ENCODE peak calls at places on chromosome 2, in eight cellular contexts. L is stimulated activated CD8-positive, alpha-beta memory T cell treated with anti-CD3 and anti-CD28 coated beads, Interleukin-4, amount 100 ng/mL, for 24 hours; N is posterior cingulate gyrus; E is NCI-H748 treated with DMSO at 0.1 percent for 48 hours; S is EH; W is NCI-H2029 treated with DMSO at 0.1 percent for 48 hours; U is RWPE1; C is adipocyte. J is an unnamed sample.

GRCh38 chr2:172693529-172694185 is 42.0 kb upstream of the RAPGEF4 start:
- DNase-seq in L (no peak), N (no peak), E (no peak), S (peak; percentile 36), W (no peak), U (no peak), C (peak; percentile 1), J (no peak)

GRCh38 chr2:54942373-54942772 is 107.9 kb downstream of the RTN4 start:
- DNase-seq in L (no peak), N (no peak), E (no peak), S (no peak), W (no peak), U (no peak), C (no peak), J (no peak)

GRCh38 chr2:181395871-181396574 is 61.2 kb upstream of the ITGA4 start:
- DNase-seq in L (no peak), N (no peak), E (no peak), S (no peak), W (no peak), U (no peak), C (peak; percentile 11), J (no peak)

GRCh38 chr2:236872015-236872414 is 213.7 kb upstream of the COPS8 start:
- DNase-seq in L (no peak), N (no peak), E (no peak), S (no peak), W (no peak), U (no peak), C (no peak), J (no peak)

GRCh38 chr2:9001229-9001628 is 2.3 kb downstream of the MBOAT2 start:
- DNase-seq in L (no peak), N (no peak), E (peak; percentile 36), S (peak; percentile 53), W (peak; percentile 22), U (no peak), C (peak; percentile 43), J (no peak)

GRCh38 chr2:226699321-226699720 is 100.3 kb downstream of the IRS1 start:
- DNase-seq in L (no peak), N (no peak), E (no peak), S (peak; percentile 63), W (no peak), U (no peak), C (no peak), J (peak; percentile 88)

GRCh38 chr2:222819722-222820333 is 41.0 kb upstream of the ACSL3 start:
- DNase-seq in L (no peak), N (no peak), E (no peak), S (peak; percentile 56), W (no peak), U (peak; percentile 41), C (peak; percentile 67), J (no peak)

GRCh38 chr2:121095257-121096080 is 189.5 kb downstream of the TFCP2L1 start:
- DNase-seq in L (no peak), N (peak; percentile 71), E (peak; percentile 8), S (peak; percentile 64), W (peak; percentile 18), U (peak; percentile 74), C (peak; percentile 85), J (peak; percentile 58)

GRCh38 chr2:36611316-36611990 is 13.5 kb upstream of the FEZ2 start:
- DNase-seq in L (no peak), N (no peak), E (no peak), S (peak; percentile 17), W (no peak), U (no peak), C (no peak), J (no peak)

GRCh38 chr2:64538764-64539433 is 14.8 kb downstream of the AFTPH start:
- DNase-seq in L (no peak), N (no peak), E (no peak), S (peak; percentile 18), W (no peak), U (no peak), C (peak; percentile 36), J (no peak)

GRCh38 chr2:72278046-72278445 is 130.4 kb upstream of the CYP26B1 start:
- DNase-seq in L (no peak), N (no peak), E (no peak), S (peak; percentile 67), W (no peak), U (peak; percentile 9), C (peak; percentile 78), J (no peak)

GRCh38 chr2:241913703-241914102 is 44.2 kb downstream of the RTP5 start:
- DNase-seq in L (no peak), N (no peak), E (no peak), S (no peak), W (no peak), U (no peak), C (no peak), J (no peak)

GRCh38 chr2:156322681-156323211 is 9.8 kb downstream of the NR4A2 start:
- DNase-seq in L (no peak), N (no peak), E (no peak), S (no peak), W (no peak), U (no peak), C (no peak), J (no peak)

GRCh38 chr2:181363164-181363563 is 94.0 kb upstream of the ITGA4 start:
- DNase-seq in L (no peak), N (no peak), E (no peak), S (no peak), W (no peak), U (no peak), C (no peak), J (no peak)

GRCh38 chr2:158998486-158999248 is 30.2 kb downstream of the TANC1 start:
- DNase-seq in L (no peak), N (no peak), E (peak; percentile 16), S (peak; percentile 40), W (no peak), U (no peak), C (no peak), J (no peak)

GRCh38 chr2:113760400-113760799 is 4.0 kb upstream of the SLC35F5 start:
- DNase-seq in L (no peak), N (no peak), E (no peak), S (peak; percentile 91), W (no peak), U (no peak), C (peak; percentile 69), J (no peak)

GRCh38 chr2:232102380-232102779 is 140.9 kb downstream of the DIS3L2 start:
- DNase-seq in L (no peak), N (no peak), E (no peak), S (no peak), W (no peak), U (no peak), C (no peak), J (no peak)

GRCh38 chr2:70516596-70516995 is 37.0 kb downstream of the TGFA start:
- DNase-seq in L (no peak), N (peak; percentile 12), E (no peak), S (peak; percentile 67), W (no peak), U (peak; percentile 48), C (peak; percentile 13), J (no peak)

GRCh38 chr2:70541481-70542020 is 12.1 kb downstream of the TGFA start:
- DNase-seq in L (no peak), N (peak; percentile 30), E (no peak), S (peak; percentile 51), W (no peak), U (peak; percentile 87), C (no peak), J (peak; percentile 52)

GRCh38 chr2:62071126-62071598 is 124.8 kb upstream of the B3GNT2 start:
- DNase-seq in L (no peak), N (no peak), E (no peak), S (peak; percentile 64), W (no peak), U (no peak), C (no peak), J (no peak)

GRCh38 chr2:165827921-165828276 is 33.9 kb upstream of the GALNT3 start:
- DNase-seq in L (no peak), N (no peak), E (no peak), S (no peak), W (no peak), U (no peak), C (peak; percentile 50), J (no peak)

GRCh38 chr2:150011336-150011735 is 423.8 kb upstream of the MMADHC start:
- DNase-seq in L (no peak), N (no peak), E (no peak), S (no peak), W (no peak), U (no peak), C (peak; percentile 42), J (no peak)

GRCh38 chr2:74573747-74574562 is 19.4 kb downstream of the DOK1 start:
- DNase-seq in L (no peak), N (no peak), E (no peak), S (peak; percentile 90), W (no peak), U (peak; percentile 74), C (peak; percentile 50), J (no peak)

GRCh38 chr2:202344178-202344577 is 31.9 kb upstream of the BMPR2 start:
- DNase-seq in L (no peak), N (no peak), E (no peak), S (no peak), W (no peak), U (peak; percentile 58), C (no peak), J (no peak)

J was measured in cerebellum.